ENCODE peak calls at places on chromosomes 5 and 9, in five cellular contexts. One of them, this sample, is unnamed.

GRCh38 chr9:93898026-93898425 is 57.1 kb downstream of the BARX1 start:
- DNase-seq in neural crest cell: no peak
- DNase-seq in stimulated activated naive B cell treated with anti-CD40 and anti-IgM and Interleukin-4, amounts not matched to agents 10 μg/mL and 1 μg/mL and 100 μg/mL, for 72 hours: no peak
- DNase-seq in sciatic nerve: peak
- DNase-seq in mesothelial cell of epicardium: no peak
- DNase-seq in this sample: no peak

GRCh38 chr9:94931725-94932124 is 205.2 kb downstream of the AOPEP start:
- DNase-seq in neural crest cell: no peak
- DNase-seq in stimulated activated naive B cell treated with anti-CD40 and anti-IgM and Interleukin-4, amounts not matched to agents 10 μg/mL and 1 μg/mL and 100 μg/mL, for 72 hours: no peak
- DNase-seq in sciatic nerve: no peak
- DNase-seq in mesothelial cell of epicardium: no peak
- DNase-seq in this sample: no peak

GRCh38 chr5:177154003-177154643 is 20.6 kb downstream of the NSD1 start:
- DNase-seq in neural crest cell: no peak
- DNase-seq in stimulated activated naive B cell treated with anti-CD40 and anti-IgM and Interleukin-4, amounts not matched to agents 10 μg/mL and 1 μg/mL and 100 μg/mL, for 72 hours: no peak
- DNase-seq in sciatic nerve: no peak
- DNase-seq in mesothelial cell of epicardium: no peak
- DNase-seq in this sample: no peak

GRCh38 chr9:4430492-4431261 is 59.6 kb upstream of the SLC1A1 start:
- DNase-seq in neural crest cell: no peak
- DNase-seq in stimulated activated naive B cell treated with anti-CD40 and anti-IgM and Interleukin-4, amounts not matched to agents 10 μg/mL and 1 μg/mL and 100 μg/mL, for 72 hours: no peak
- DNase-seq in sciatic nerve: no peak
- DNase-seq in mesothelial cell of epicardium: no peak
- DNase-seq in this sample: no peak

GRCh38 chr5:10617103-10617502 is 53.2 kb downstream of the ANKRD33B start:
- DNase-seq in neural crest cell: no peak
- DNase-seq in stimulated activated naive B cell treated with anti-CD40 and anti-IgM and Interleukin-4, amounts not matched to agents 10 μg/mL and 1 μg/mL and 100 μg/mL, for 72 hours: no peak
- DNase-seq in sciatic nerve: no peak
- DNase-seq in mesothelial cell of epicardium: no peak
- DNase-seq in this sample: no peak

GRCh38 chr5:138873096-138873885 is 1.8 kb downstream of the LRRTM2 start:
- DNase-seq in neural crest cell: no peak
- DNase-seq in stimulated activated naive B cell treated with anti-CD40 and anti-IgM and Interleukin-4, amounts not matched to agents 10 μg/mL and 1 μg/mL and 100 μg/mL, for 72 hours: no peak
- DNase-seq in sciatic nerve: no peak
- DNase-seq in mesothelial cell of epicardium: no peak
- DNase-seq in this sample: no peak

GRCh38 chr5:113722979-113723378 is 209.5 kb downstream of the YTHDC2 start:
- DNase-seq in neural crest cell: no peak
- DNase-seq in stimulated activated naive B cell treated with anti-CD40 and anti-IgM and Interleukin-4, amounts not matched to agents 10 μg/mL and 1 μg/mL and 100 μg/mL, for 72 hours: no peak
- DNase-seq in sciatic nerve: no peak
- DNase-seq in mesothelial cell of epicardium: no peak
- DNase-seq in this sample: no peak

GRCh38 chr5:113939959-113940358 is 421.9 kb upstream of the KCNN2 start:
- DNase-seq in neural crest cell: no peak
- DNase-seq in stimulated activated naive B cell treated with anti-CD40 and anti-IgM and Interleukin-4, amounts not matched to agents 10 μg/mL and 1 μg/mL and 100 μg/mL, for 72 hours: no peak
- DNase-seq in sciatic nerve: no peak
- DNase-seq in mesothelial cell of epicardium: no peak
- DNase-seq in this sample: no peak

GRCh38 chr5:16467363-16468219 is 2.0 kb upstream of the ZNF622 start:
- DNase-seq in neural crest cell: no peak
- DNase-seq in stimulated activated naive B cell treated with anti-CD40 and anti-IgM and Interleukin-4, amounts not matched to agents 10 μg/mL and 1 μg/mL and 100 μg/mL, for 72 hours: no peak
- DNase-seq in sciatic nerve: no peak
- DNase-seq in mesothelial cell of epicardium: no peak
- DNase-seq in this sample: no peak

GRCh38 chr5:125198270-125198974 is 452.0 kb upstream of the ZNF608 start:
- DNase-seq in neural crest cell: peak
- DNase-seq in stimulated activated naive B cell treated with anti-CD40 and anti-IgM and Interleukin-4, amounts not matched to agents 10 μg/mL and 1 μg/mL and 100 μg/mL, for 72 hours: no peak
- DNase-seq in sciatic nerve: peak
- DNase-seq in mesothelial cell of epicardium: peak
- DNase-seq in this sample: no peak

GRCh38 chr5:172243302-172243701 is 40.3 kb downstream of the UBTD2 start:
- DNase-seq in neural crest cell: no peak
- DNase-seq in stimulated activated naive B cell treated with anti-CD40 and anti-IgM and Interleukin-4, amounts not matched to agents 10 μg/mL and 1 μg/mL and 100 μg/mL, for 72 hours: no peak
- DNase-seq in sciatic nerve: no peak
- DNase-seq in mesothelial cell of epicardium: no peak
- DNase-seq in this sample: no peak

GRCh38 chr5:68740204-68740910 is 353.5 kb upstream of the SLC30A5 start:
- DNase-seq in neural crest cell: no peak
- DNase-seq in stimulated activated naive B cell treated with anti-CD40 and anti-IgM and Interleukin-4, amounts not matched to agents 10 μg/mL and 1 μg/mL and 100 μg/mL, for 72 hours: peak
- DNase-seq in sciatic nerve: no peak
- DNase-seq in mesothelial cell of epicardium: no peak
- DNase-seq in this sample: no peak

GRCh38 chr9:93598647-93599241 is 22.4 kb downstream of the PHF2 start:
- DNase-seq in neural crest cell: no peak
- DNase-seq in stimulated activated naive B cell treated with anti-CD40 and anti-IgM and Interleukin-4, amounts not matched to agents 10 μg/mL and 1 μg/mL and 100 μg/mL, for 72 hours: no peak
- DNase-seq in sciatic nerve: peak
- DNase-seq in mesothelial cell of epicardium: no peak
- DNase-seq in this sample: peak

GRCh38 chr5:89324990-89325389 is 442.0 kb upstream of the MEF2C start:
- DNase-seq in neural crest cell: no peak
- DNase-seq in stimulated activated naive B cell treated with anti-CD40 and anti-IgM and Interleukin-4, amounts not matched to agents 10 μg/mL and 1 μg/mL and 100 μg/mL, for 72 hours: no peak
- DNase-seq in sciatic nerve: no peak
- DNase-seq in mesothelial cell of epicardium: no peak
- DNase-seq in this sample: no peak

GRCh38 chr9:19320495-19320894 is 59.5 kb downstream of the RPS6 start:
- DNase-seq in neural crest cell: no peak
- DNase-seq in stimulated activated naive B cell treated with anti-CD40 and anti-IgM and Interleukin-4, amounts not matched to agents 10 μg/mL and 1 μg/mL and 100 μg/mL, for 72 hours: no peak
- DNase-seq in sciatic nerve: no peak
- DNase-seq in mesothelial cell of epicardium: no peak
- DNase-seq in this sample: no peak